ENCODE peak calls at places on chromosomes 4 and X, in five cellular contexts. One of them, this sample, is unnamed.
A peak's percentile ranks its signal among the peaks of the same experiment; 100 is the strongest.

GRCh38 chrX:41302293-41302868 is 31.6 kb upstream of the DDX3X start:
- DNase-seq in HT-29: no peak
- DNase-seq in stimulated activated CD4-positive, alpha-beta T cell treated with anti-CD3 and anti-CD28 coated beads, Interleukin-4, amount 100 ng/mL, for 4 hours: no peak
- DNase-seq in amniotic stem cell: no peak
- DNase-seq in kidney epithelial cell: no peak
- DNase-seq in this sample: no peak

GRCh38 chr4:128538111-128538882 is 250.7 kb upstream of the PGRMC2 start:
- DNase-seq in HT-29: no peak
- DNase-seq in kidney epithelial cell: no peak
- DNase-seq in stimulated activated CD4-positive, alpha-beta T cell treated with anti-CD3 and anti-CD28 coated beads, Interleukin-4, amount 100 ng/mL, for 4 hours: no peak
- DNase-seq in amniotic stem cell: no peak
- DNase-seq in this sample: no peak

GRCh38 chrX:22278375-22278774 is 5.7 kb downstream of the CBLL2 start:
- DNase-seq in kidney epithelial cell: no peak
- DNase-seq in amniotic stem cell: no peak
- DNase-seq in HT-29: peak; percentile 19
- DNase-seq in stimulated activated CD4-positive, alpha-beta T cell treated with anti-CD3 and anti-CD28 coated beads, Interleukin-4, amount 100 ng/mL, for 4 hours: no peak
- DNase-seq in this sample: no peak

GRCh38 chr4:149500806-149501205 is 314.8 kb downstream of the IQCM start:
- DNase-seq in amniotic stem cell: no peak
- DNase-seq in kidney epithelial cell: no peak
- DNase-seq in stimulated activated CD4-positive, alpha-beta T cell treated with anti-CD3 and anti-CD28 coated beads, Interleukin-4, amount 100 ng/mL, for 4 hours: no peak
- DNase-seq in HT-29: no peak
- DNase-seq in this sample: no peak

GRCh38 chr4:37748546-37748945 is 62.4 kb upstream of the RELL1 start:
- DNase-seq in kidney epithelial cell: no peak
- DNase-seq in HT-29: no peak
- DNase-seq in stimulated activated CD4-positive, alpha-beta T cell treated with anti-CD3 and anti-CD28 coated beads, Interleukin-4, amount 100 ng/mL, for 4 hours: no peak
- DNase-seq in amniotic stem cell: no peak
- DNase-seq in this sample: no peak

GRCh38 chr4:121707344-121707743 is 10.6 kb upstream of the ANXA5 start:
- DNase-seq in HT-29: no peak
- DNase-seq in kidney epithelial cell: no peak
- DNase-seq in amniotic stem cell: no peak
- DNase-seq in stimulated activated CD4-positive, alpha-beta T cell treated with anti-CD3 and anti-CD28 coated beads, Interleukin-4, amount 100 ng/mL, for 4 hours: no peak
- DNase-seq in this sample: no peak

GRCh38 chr4:174604198-174604597 is 81.9 kb upstream of the HPGD start:
- DNase-seq in kidney epithelial cell: peak; percentile 19
- DNase-seq in HT-29: peak; percentile 23
- DNase-seq in stimulated activated CD4-positive, alpha-beta T cell treated with anti-CD3 and anti-CD28 coated beads, Interleukin-4, amount 100 ng/mL, for 4 hours: no peak
- DNase-seq in amniotic stem cell: no peak
- DNase-seq in this sample: peak; percentile 11

GRCh38 chr4:23015821-23016220 is 323.1 kb downstream of the GBA3 start:
- DNase-seq in stimulated activated CD4-positive, alpha-beta T cell treated with anti-CD3 and anti-CD28 coated beads, Interleukin-4, amount 100 ng/mL, for 4 hours: no peak
- DNase-seq in amniotic stem cell: no peak
- DNase-seq in HT-29: no peak
- DNase-seq in kidney epithelial cell: no peak
- DNase-seq in this sample: no peak

GRCh38 chrX:16924631-16925239 is 21.7 kb upstream of the REPS2 start:
- DNase-seq in kidney epithelial cell: no peak
- DNase-seq in amniotic stem cell: no peak
- DNase-seq in HT-29: no peak
- DNase-seq in stimulated activated CD4-positive, alpha-beta T cell treated with anti-CD3 and anti-CD28 coated beads, Interleukin-4, amount 100 ng/mL, for 4 hours: no peak
- DNase-seq in this sample: no peak

GRCh38 chr4:37389967-37390580 is 145.5 kb downstream of the NWD2 start:
- DNase-seq in HT-29: peak; percentile 78
- DNase-seq in kidney epithelial cell: no peak
- DNase-seq in amniotic stem cell: no peak
- DNase-seq in stimulated activated CD4-positive, alpha-beta T cell treated with anti-CD3 and anti-CD28 coated beads, Interleukin-4, amount 100 ng/mL, for 4 hours: no peak
- DNase-seq in this sample: peak; percentile 13

GRCh38 chr4:113013746-113014145 is 35.7 kb upstream of the ANK2 start:
- DNase-seq in stimulated activated CD4-positive, alpha-beta T cell treated with anti-CD3 and anti-CD28 coated beads, Interleukin-4, amount 100 ng/mL, for 4 hours: no peak
- DNase-seq in HT-29: no peak
- DNase-seq in kidney epithelial cell: no peak
- DNase-seq in amniotic stem cell: no peak
- DNase-seq in this sample: no peak

GRCh38 chr4:5656415-5656814 is 51.9 kb downstream of the EVC2 start:
- DNase-seq in HT-29: no peak
- DNase-seq in kidney epithelial cell: no peak
- DNase-seq in amniotic stem cell: no peak
- DNase-seq in stimulated activated CD4-positive, alpha-beta T cell treated with anti-CD3 and anti-CD28 coated beads, Interleukin-4, amount 100 ng/mL, for 4 hours: no peak
- DNase-seq in this sample: no peak

GRCh38 chrX:16822723-16823122 is 36.5 kb downstream of the TXLNG start:
- DNase-seq in kidney epithelial cell: no peak
- DNase-seq in HT-29: no peak
- DNase-seq in stimulated activated CD4-positive, alpha-beta T cell treated with anti-CD3 and anti-CD28 coated beads, Interleukin-4, amount 100 ng/mL, for 4 hours: no peak
- DNase-seq in amniotic stem cell: no peak
- DNase-seq in this sample: no peak

GRCh38 chr4:26330186-26330787 is 9.5 kb downstream of the RBPJ start:
- DNase-seq in HT-29: peak; percentile 72
- DNase-seq in stimulated activated CD4-positive, alpha-beta T cell treated with anti-CD3 and anti-CD28 coated beads, Interleukin-4, amount 100 ng/mL, for 4 hours: no peak
- DNase-seq in amniotic stem cell: peak; percentile 14
- DNase-seq in kidney epithelial cell: no peak
- DNase-seq in this sample: no peak

GRCh38 chr4:120466429-120466828 is 399.8 kb upstream of the MAD2L1 start:
- DNase-seq in amniotic stem cell: no peak
- DNase-seq in stimulated activated CD4-positive, alpha-beta T cell treated with anti-CD3 and anti-CD28 coated beads, Interleukin-4, amount 100 ng/mL, for 4 hours: no peak
- DNase-seq in kidney epithelial cell: no peak
- DNase-seq in HT-29: no peak
- DNase-seq in this sample: no peak

GRCh38 chr4:172104534-172104933 is 291.3 kb downstream of the GALNTL6 start:
- DNase-seq in stimulated activated CD4-positive, alpha-beta T cell treated with anti-CD3 and anti-CD28 coated beads, Interleukin-4, amount 100 ng/mL, for 4 hours: no peak
- DNase-seq in kidney epithelial cell: no peak
- DNase-seq in HT-29: no peak
- DNase-seq in amniotic stem cell: no peak
- DNase-seq in this sample: no peak

GRCh38 chrX:12007881-12008280 is 130.4 kb upstream of the FRMPD4 start:
- DNase-seq in kidney epithelial cell: peak; percentile 74
- DNase-seq in stimulated activated CD4-positive, alpha-beta T cell treated with anti-CD3 and anti-CD28 coated beads, Interleukin-4, amount 100 ng/mL, for 4 hours: no peak
- DNase-seq in amniotic stem cell: peak; percentile 0
- DNase-seq in HT-29: no peak
- DNase-seq in this sample: peak; percentile 40

GRCh38 chr4:100362363-100362762 is 155.5 kb downstream of the EMCN start:
- DNase-seq in stimulated activated CD4-positive, alpha-beta T cell treated with anti-CD3 and anti-CD28 coated beads, Interleukin-4, amount 100 ng/mL, for 4 hours: no peak
- DNase-seq in amniotic stem cell: no peak
- DNase-seq in kidney epithelial cell: no peak
- DNase-seq in HT-29: no peak
- DNase-seq in this sample: no peak

GRCh38 chrX:45842916-45843315 is 642.2 kb upstream of the DIPK2B start:
- DNase-seq in stimulated activated CD4-positive, alpha-beta T cell treated with anti-CD3 and anti-CD28 coated beads, Interleukin-4, amount 100 ng/mL, for 4 hours: no peak
- DNase-seq in HT-29: no peak
- DNase-seq in kidney epithelial cell: no peak
- DNase-seq in amniotic stem cell: no peak
- DNase-seq in this sample: no peak

GRCh38 chr4:124854968-124855367 is 142.4 kb upstream of the ANKRD50 start:
- DNase-seq in stimulated activated CD4-positive, alpha-beta T cell treated with anti-CD3 and anti-CD28 coated beads, Interleukin-4, amount 100 ng/mL, for 4 hours: no peak
- DNase-seq in amniotic stem cell: no peak
- DNase-seq in kidney epithelial cell: no peak
- DNase-seq in HT-29: no peak
- DNase-seq in this sample: peak; percentile 32

GRCh38 chr4:8195841-8196460 is 3.1 kb upstream of the SH3TC1 start:
- DNase-seq in HT-29: no peak
- DNase-seq in kidney epithelial cell: no peak
- DNase-seq in amniotic stem cell: no peak
- DNase-seq in stimulated activated CD4-positive, alpha-beta T cell treated with anti-CD3 and anti-CD28 coated beads, Interleukin-4, amount 100 ng/mL, for 4 hours: no peak
- DNase-seq in this sample: no peak

GRCh38 chr4:123643691-123644090 is 247.1 kb downstream of the SPRY1 start:
- DNase-seq in kidney epithelial cell: no peak
- DNase-seq in HT-29: no peak
- DNase-seq in stimulated activated CD4-positive, alpha-beta T cell treated with anti-CD3 and anti-CD28 coated beads, Interleukin-4, amount 100 ng/mL, for 4 hours: no peak
- DNase-seq in amniotic stem cell: no peak
- DNase-seq in this sample: no peak

GRCh38 chrX:107659768-107660167 is 31.5 kb downstream of the PRPS1 start:
- DNase-seq in kidney epithelial cell: no peak
- DNase-seq in HT-29: peak; percentile 71
- DNase-seq in amniotic stem cell: no peak
- DNase-seq in stimulated activated CD4-positive, alpha-beta T cell treated with anti-CD3 and anti-CD28 coated beads, Interleukin-4, amount 100 ng/mL, for 4 hours: no peak
- DNase-seq in this sample: no peak

GRCh38 chr4:5785806-5786680 is 75.0 kb downstream of the EVC start:
- DNase-seq in kidney epithelial cell: peak; percentile 21
- DNase-seq in stimulated activated CD4-positive, alpha-beta T cell treated with anti-CD3 and anti-CD28 coated beads, Interleukin-4, amount 100 ng/mL, for 4 hours: no peak
- DNase-seq in HT-29: no peak
- DNase-seq in amniotic stem cell: peak; percentile 65
- DNase-seq in this sample: peak; percentile 84

GRCh38 chr4:4412661-4413372 is 25.9 kb downstream of the NSG1 start:
- DNase-seq in HT-29: no peak
- DNase-seq in amniotic stem cell: no peak
- DNase-seq in kidney epithelial cell: no peak
- DNase-seq in stimulated activated CD4-positive, alpha-beta T cell treated with anti-CD3 and anti-CD28 coated beads, Interleukin-4, amount 100 ng/mL, for 4 hours: no peak
- DNase-seq in this sample: no peak

This sample was measured in AG09309.